ENCODE peak calls at places on chromosomes 12 and 14, in nine cellular contexts. One of them, this sample, is unnamed.

GRCh38 chr14:75049136-75049535 is 2.1 kb downstream of the MLH3 start:
- DNase-seq in posterior vena cava: no peak
- DNase-seq in stimulated activated CD4-positive, alpha-beta T cell treated with anti-CD3 and anti-CD28 coated beads, TNF-alpha, amount 100 ng/mL, for 1 hour: no peak
- DNase-seq in T-helper 17 cell: no peak
- DNase-seq in activated T-helper 1 cell treated with Interleukin-2 at 50 U/mL for 16 hours: no peak
- DNase-seq in mesendoderm: no peak
- DNase-seq in kidney: no peak
- DNase-seq in mammary epithelial cell: no peak
- DNase-seq in lower lobe of right lung: no peak
- DNase-seq in this sample: no peak

GRCh38 chr12:118436986-118437385 is 60.6 kb downstream of the SUDS3 start:
- DNase-seq in posterior vena cava: no peak
- DNase-seq in stimulated activated CD4-positive, alpha-beta T cell treated with anti-CD3 and anti-CD28 coated beads, TNF-alpha, amount 100 ng/mL, for 1 hour: no peak
- DNase-seq in T-helper 17 cell: no peak
- DNase-seq in activated T-helper 1 cell treated with Interleukin-2 at 50 U/mL for 16 hours: no peak
- DNase-seq in mesendoderm: no peak
- DNase-seq in kidney: no peak
- DNase-seq in mammary epithelial cell: no peak
- DNase-seq in lower lobe of right lung: no peak
- DNase-seq in this sample: no peak

GRCh38 chr14:29999013-29999539 is 71.4 kb upstream of the PRKD1 start:
- DNase-seq in posterior vena cava: no peak
- DNase-seq in stimulated activated CD4-positive, alpha-beta T cell treated with anti-CD3 and anti-CD28 coated beads, TNF-alpha, amount 100 ng/mL, for 1 hour: no peak
- DNase-seq in T-helper 17 cell: no peak
- DNase-seq in activated T-helper 1 cell treated with Interleukin-2 at 50 U/mL for 16 hours: no peak
- DNase-seq in mesendoderm: peak
- DNase-seq in kidney: no peak
- DNase-seq in mammary epithelial cell: no peak
- DNase-seq in lower lobe of right lung: no peak
- DNase-seq in this sample: no peak

GRCh38 chr14:101964297-101965144 is at the start of gene DYNC1H1:
- DNase-seq in posterior vena cava: peak
- DNase-seq in stimulated activated CD4-positive, alpha-beta T cell treated with anti-CD3 and anti-CD28 coated beads, TNF-alpha, amount 100 ng/mL, for 1 hour: peak
- DNase-seq in T-helper 17 cell: peak
- DNase-seq in activated T-helper 1 cell treated with Interleukin-2 at 50 U/mL for 16 hours: peak
- DNase-seq in mesendoderm: peak
- DNase-seq in kidney: peak
- DNase-seq in mammary epithelial cell: peak
- DNase-seq in lower lobe of right lung: peak
- DNase-seq in this sample: peak

GRCh38 chr14:71666579-71667145 is 265.6 kb upstream of the RGS6 start:
- DNase-seq in posterior vena cava: no peak
- DNase-seq in stimulated activated CD4-positive, alpha-beta T cell treated with anti-CD3 and anti-CD28 coated beads, TNF-alpha, amount 100 ng/mL, for 1 hour: no peak
- DNase-seq in T-helper 17 cell: no peak
- DNase-seq in activated T-helper 1 cell treated with Interleukin-2 at 50 U/mL for 16 hours: no peak
- DNase-seq in mesendoderm: no peak
- DNase-seq in kidney: no peak
- DNase-seq in mammary epithelial cell: no peak
- DNase-seq in lower lobe of right lung: no peak
- DNase-seq in this sample: no peak

GRCh38 chr12:102539651-102540553 is 59.5 kb upstream of the IGF1 start:
- DNase-seq in posterior vena cava: no peak
- DNase-seq in stimulated activated CD4-positive, alpha-beta T cell treated with anti-CD3 and anti-CD28 coated beads, TNF-alpha, amount 100 ng/mL, for 1 hour: no peak
- DNase-seq in T-helper 17 cell: no peak
- DNase-seq in activated T-helper 1 cell treated with Interleukin-2 at 50 U/mL for 16 hours: no peak
- DNase-seq in mesendoderm: peak
- DNase-seq in kidney: no peak
- DNase-seq in mammary epithelial cell: no peak
- DNase-seq in lower lobe of right lung: no peak
- DNase-seq in this sample: no peak

GRCh38 chr12:14066021-14066420 is 84.6 kb upstream of the GRIN2B start:
- DNase-seq in posterior vena cava: no peak
- DNase-seq in stimulated activated CD4-positive, alpha-beta T cell treated with anti-CD3 and anti-CD28 coated beads, TNF-alpha, amount 100 ng/mL, for 1 hour: no peak
- DNase-seq in T-helper 17 cell: no peak
- DNase-seq in activated T-helper 1 cell treated with Interleukin-2 at 50 U/mL for 16 hours: no peak
- DNase-seq in mesendoderm: peak
- DNase-seq in kidney: no peak
- DNase-seq in mammary epithelial cell: peak
- DNase-seq in lower lobe of right lung: no peak
- DNase-seq in this sample: no peak

GRCh38 chr14:34983148-34983760 is 462 bp downstream of the SRP54 start:
- DNase-seq in posterior vena cava: no peak
- DNase-seq in stimulated activated CD4-positive, alpha-beta T cell treated with anti-CD3 and anti-CD28 coated beads, TNF-alpha, amount 100 ng/mL, for 1 hour: no peak
- DNase-seq in T-helper 17 cell: no peak
- DNase-seq in activated T-helper 1 cell treated with Interleukin-2 at 50 U/mL for 16 hours: no peak
- DNase-seq in mesendoderm: no peak
- DNase-seq in kidney: no peak
- DNase-seq in mammary epithelial cell: no peak
- DNase-seq in lower lobe of right lung: no peak
- DNase-seq in this sample: no peak

GRCh38 chr14:51692646-51693045 is 40.9 kb downstream of the FRMD6 start:
- DNase-seq in posterior vena cava: no peak
- DNase-seq in stimulated activated CD4-positive, alpha-beta T cell treated with anti-CD3 and anti-CD28 coated beads, TNF-alpha, amount 100 ng/mL, for 1 hour: no peak
- DNase-seq in T-helper 17 cell: no peak
- DNase-seq in activated T-helper 1 cell treated with Interleukin-2 at 50 U/mL for 16 hours: no peak
- DNase-seq in mesendoderm: no peak
- DNase-seq in kidney: no peak
- DNase-seq in mammary epithelial cell: peak
- DNase-seq in lower lobe of right lung: no peak
- DNase-seq in this sample: no peak

GRCh38 chr12:53191885-53192530 is 11.3 kb upstream of the CSAD start:
- DNase-seq in posterior vena cava: no peak
- DNase-seq in stimulated activated CD4-positive, alpha-beta T cell treated with anti-CD3 and anti-CD28 coated beads, TNF-alpha, amount 100 ng/mL, for 1 hour: no peak
- DNase-seq in T-helper 17 cell: no peak
- DNase-seq in activated T-helper 1 cell treated with Interleukin-2 at 50 U/mL for 16 hours: no peak
- DNase-seq in mesendoderm: no peak
- DNase-seq in kidney: no peak
- DNase-seq in mammary epithelial cell: no peak
- DNase-seq in lower lobe of right lung: no peak
- DNase-seq in this sample: no peak

GRCh38 chr12:79925492-79925891 is 9.4 kb downstream of the PPP1R12A start:
- DNase-seq in posterior vena cava: no peak
- DNase-seq in stimulated activated CD4-positive, alpha-beta T cell treated with anti-CD3 and anti-CD28 coated beads, TNF-alpha, amount 100 ng/mL, for 1 hour: no peak
- DNase-seq in T-helper 17 cell: no peak
- DNase-seq in activated T-helper 1 cell treated with Interleukin-2 at 50 U/mL for 16 hours: no peak
- DNase-seq in mesendoderm: no peak
- DNase-seq in kidney: no peak
- DNase-seq in mammary epithelial cell: no peak
- DNase-seq in lower lobe of right lung: no peak
- DNase-seq in this sample: no peak

GRCh38 chr14:40240456-40240855 is 808.2 kb upstream of the FBXO33 start:
- DNase-seq in posterior vena cava: no peak
- DNase-seq in stimulated activated CD4-positive, alpha-beta T cell treated with anti-CD3 and anti-CD28 coated beads, TNF-alpha, amount 100 ng/mL, for 1 hour: no peak
- DNase-seq in T-helper 17 cell: no peak
- DNase-seq in activated T-helper 1 cell treated with Interleukin-2 at 50 U/mL for 16 hours: no peak
- DNase-seq in mesendoderm: no peak
- DNase-seq in kidney: no peak
- DNase-seq in mammary epithelial cell: no peak
- DNase-seq in lower lobe of right lung: no peak
- DNase-seq in this sample: no peak

GRCh38 chr12:113762849-113763816 is 203.0 kb downstream of the RBM19 start:
- DNase-seq in posterior vena cava: no peak
- DNase-seq in stimulated activated CD4-positive, alpha-beta T cell treated with anti-CD3 and anti-CD28 coated beads, TNF-alpha, amount 100 ng/mL, for 1 hour: no peak
- DNase-seq in T-helper 17 cell: no peak
- DNase-seq in activated T-helper 1 cell treated with Interleukin-2 at 50 U/mL for 16 hours: no peak
- DNase-seq in mesendoderm: no peak
- DNase-seq in kidney: no peak
- DNase-seq in mammary epithelial cell: no peak
- DNase-seq in lower lobe of right lung: no peak
- DNase-seq in this sample: no peak

GRCh38 chr14:79961197-79961596 is 250.1 kb downstream of the DIO2 start:
- DNase-seq in posterior vena cava: peak
- DNase-seq in stimulated activated CD4-positive, alpha-beta T cell treated with anti-CD3 and anti-CD28 coated beads, TNF-alpha, amount 100 ng/mL, for 1 hour: no peak
- DNase-seq in T-helper 17 cell: no peak
- DNase-seq in activated T-helper 1 cell treated with Interleukin-2 at 50 U/mL for 16 hours: no peak
- DNase-seq in mesendoderm: no peak
- DNase-seq in kidney: no peak
- DNase-seq in mammary epithelial cell: no peak
- DNase-seq in lower lobe of right lung: no peak
- DNase-seq in this sample: no peak

GRCh38 chr12:6316921-6317692 is 6.6 kb downstream of the PLEKHG6 start:
- DNase-seq in posterior vena cava: no peak
- DNase-seq in stimulated activated CD4-positive, alpha-beta T cell treated with anti-CD3 and anti-CD28 coated beads, TNF-alpha, amount 100 ng/mL, for 1 hour: no peak
- DNase-seq in T-helper 17 cell: no peak
- DNase-seq in activated T-helper 1 cell treated with Interleukin-2 at 50 U/mL for 16 hours: no peak
- DNase-seq in mesendoderm: peak
- DNase-seq in kidney: peak
- DNase-seq in mammary epithelial cell: no peak
- DNase-seq in lower lobe of right lung: no peak
- DNase-seq in this sample: no peak

GRCh38 chr12:22312336-22312735 is 22.2 kb downstream of the ST8SIA1 start:
- DNase-seq in posterior vena cava: no peak
- DNase-seq in stimulated activated CD4-positive, alpha-beta T cell treated with anti-CD3 and anti-CD28 coated beads, TNF-alpha, amount 100 ng/mL, for 1 hour: no peak
- DNase-seq in T-helper 17 cell: no peak
- DNase-seq in activated T-helper 1 cell treated with Interleukin-2 at 50 U/mL for 16 hours: no peak
- DNase-seq in mesendoderm: no peak
- DNase-seq in kidney: no peak
- DNase-seq in mammary epithelial cell: peak
- DNase-seq in lower lobe of right lung: no peak
- DNase-seq in this sample: no peak

GRCh38 chr14:75985618-75986438 is at the start of gene IFT43:
- DNase-seq in posterior vena cava: peak
- DNase-seq in stimulated activated CD4-positive, alpha-beta T cell treated with anti-CD3 and anti-CD28 coated beads, TNF-alpha, amount 100 ng/mL, for 1 hour: peak
- DNase-seq in T-helper 17 cell: peak
- DNase-seq in activated T-helper 1 cell treated with Interleukin-2 at 50 U/mL for 16 hours: peak
- DNase-seq in mesendoderm: peak
- DNase-seq in kidney: peak
- DNase-seq in mammary epithelial cell: peak
- DNase-seq in lower lobe of right lung: peak
- DNase-seq in this sample: peak

GRCh38 chr12:124396544-124397398 is 101.9 kb downstream of the RFLNA start:
- DNase-seq in posterior vena cava: no peak
- DNase-seq in stimulated activated CD4-positive, alpha-beta T cell treated with anti-CD3 and anti-CD28 coated beads, TNF-alpha, amount 100 ng/mL, for 1 hour: no peak
- DNase-seq in T-helper 17 cell: no peak
- DNase-seq in activated T-helper 1 cell treated with Interleukin-2 at 50 U/mL for 16 hours: no peak
- DNase-seq in mesendoderm: no peak
- DNase-seq in kidney: peak
- DNase-seq in mammary epithelial cell: no peak
- DNase-seq in lower lobe of right lung: no peak
- DNase-seq in this sample: peak

GRCh38 chr12:48002773-48003218 is 1.5 kb downstream of the COL2A1 start:
- DNase-seq in posterior vena cava: peak
- DNase-seq in stimulated activated CD4-positive, alpha-beta T cell treated with anti-CD3 and anti-CD28 coated beads, TNF-alpha, amount 100 ng/mL, for 1 hour: no peak
- DNase-seq in T-helper 17 cell: no peak
- DNase-seq in activated T-helper 1 cell treated with Interleukin-2 at 50 U/mL for 16 hours: no peak
- DNase-seq in mesendoderm: peak
- DNase-seq in kidney: peak
- DNase-seq in mammary epithelial cell: peak
- DNase-seq in lower lobe of right lung: no peak
- DNase-seq in this sample: no peak

GRCh38 chr12:29039013-29039412 is 110.1 kb upstream of the FAR2 start:
- DNase-seq in posterior vena cava: no peak
- DNase-seq in stimulated activated CD4-positive, alpha-beta T cell treated with anti-CD3 and anti-CD28 coated beads, TNF-alpha, amount 100 ng/mL, for 1 hour: no peak
- DNase-seq in T-helper 17 cell: no peak
- DNase-seq in activated T-helper 1 cell treated with Interleukin-2 at 50 U/mL for 16 hours: no peak
- DNase-seq in mesendoderm: no peak
- DNase-seq in kidney: no peak
- DNase-seq in mammary epithelial cell: no peak
- DNase-seq in lower lobe of right lung: no peak
- DNase-seq in this sample: no peak

GRCh38 chr14:63475761-63476160 is 67.4 kb downstream of the PPP2R5E start:
- DNase-seq in posterior vena cava: no peak
- DNase-seq in stimulated activated CD4-positive, alpha-beta T cell treated with anti-CD3 and anti-CD28 coated beads, TNF-alpha, amount 100 ng/mL, for 1 hour: no peak
- DNase-seq in T-helper 17 cell: no peak
- DNase-seq in activated T-helper 1 cell treated with Interleukin-2 at 50 U/mL for 16 hours: no peak
- DNase-seq in mesendoderm: no peak
- DNase-seq in kidney: no peak
- DNase-seq in mammary epithelial cell: no peak
- DNase-seq in lower lobe of right lung: no peak
- DNase-seq in this sample: no peak

GRCh38 chr14:70821916-70822705 is 12.8 kb upstream of the MAP3K9 start:
- DNase-seq in posterior vena cava: peak
- DNase-seq in stimulated activated CD4-positive, alpha-beta T cell treated with anti-CD3 and anti-CD28 coated beads, TNF-alpha, amount 100 ng/mL, for 1 hour: no peak
- DNase-seq in T-helper 17 cell: peak
- DNase-seq in activated T-helper 1 cell treated with Interleukin-2 at 50 U/mL for 16 hours: peak
- DNase-seq in mesendoderm: peak
- DNase-seq in kidney: peak
- DNase-seq in mammary epithelial cell: peak
- DNase-seq in lower lobe of right lung: peak
- DNase-seq in this sample: no peak

GRCh38 chr12:47835017-47835830 is 15.5 kb upstream of the HDAC7 start:
- DNase-seq in posterior vena cava: no peak
- DNase-seq in stimulated activated CD4-positive, alpha-beta T cell treated with anti-CD3 and anti-CD28 coated beads, TNF-alpha, amount 100 ng/mL, for 1 hour: no peak
- DNase-seq in T-helper 17 cell: no peak
- DNase-seq in activated T-helper 1 cell treated with Interleukin-2 at 50 U/mL for 16 hours: no peak
- DNase-seq in mesendoderm: no peak
- DNase-seq in kidney: no peak
- DNase-seq in mammary epithelial cell: no peak
- DNase-seq in lower lobe of right lung: no peak
- DNase-seq in this sample: no peak

GRCh38 chr14:22370084-22370847 is 218.8 kb downstream of the DAD1 start:
- DNase-seq in posterior vena cava: no peak
- DNase-seq in stimulated activated CD4-positive, alpha-beta T cell treated with anti-CD3 and anti-CD28 coated beads, TNF-alpha, amount 100 ng/mL, for 1 hour: no peak
- DNase-seq in T-helper 17 cell: no peak
- DNase-seq in activated T-helper 1 cell treated with Interleukin-2 at 50 U/mL for 16 hours: no peak
- DNase-seq in mesendoderm: no peak
- DNase-seq in kidney: no peak
- DNase-seq in mammary epithelial cell: peak
- DNase-seq in lower lobe of right lung: peak
- DNase-seq in this sample: no peak

GRCh38 chr12:56087220-56087619 is 7.3 kb downstream of the ERBB3 start:
- DNase-seq in posterior vena cava: peak
- DNase-seq in stimulated activated CD4-positive, alpha-beta T cell treated with anti-CD3 and anti-CD28 coated beads, TNF-alpha, amount 100 ng/mL, for 1 hour: no peak
- DNase-seq in T-helper 17 cell: no peak
- DNase-seq in activated T-helper 1 cell treated with Interleukin-2 at 50 U/mL for 16 hours: no peak
- DNase-seq in mesendoderm: no peak
- DNase-seq in kidney: peak
- DNase-seq in mammary epithelial cell: no peak
- DNase-seq in lower lobe of right lung: peak
- DNase-seq in this sample: no peak

GRCh38 chr12:75207338-75208083 is 2.1 kb downstream of the KCNC2 start:
- DNase-seq in posterior vena cava: peak
- DNase-seq in stimulated activated CD4-positive, alpha-beta T cell treated with anti-CD3 and anti-CD28 coated beads, TNF-alpha, amount 100 ng/mL, for 1 hour: no peak
- DNase-seq in T-helper 17 cell: no peak
- DNase-seq in activated T-helper 1 cell treated with Interleukin-2 at 50 U/mL for 16 hours: no peak
- DNase-seq in mesendoderm: peak
- DNase-seq in kidney: peak
- DNase-seq in mammary epithelial cell: no peak
- DNase-seq in lower lobe of right lung: peak
- DNase-seq in this sample: no peak

GRCh38 chr14:45133683-45134050 is 614 bp downstream of the FKBP3 start:
- DNase-seq in posterior vena cava: no peak
- DNase-seq in stimulated activated CD4-positive, alpha-beta T cell treated with anti-CD3 and anti-CD28 coated beads, TNF-alpha, amount 100 ng/mL, for 1 hour: no peak
- DNase-seq in T-helper 17 cell: no peak
- DNase-seq in activated T-helper 1 cell treated with Interleukin-2 at 50 U/mL for 16 hours: no peak
- DNase-seq in mesendoderm: no peak
- DNase-seq in kidney: no peak
- DNase-seq in mammary epithelial cell: no peak
- DNase-seq in lower lobe of right lung: no peak
- DNase-seq in this sample: no peak